ENCODE peak calls at places on chromosomes 13 and 19, in five cellular contexts. L, H, Z, Y and X are unnamed samples.

GRCh38 chr13:27965740-27966640 is 3.1 kb downstream of the CDX2 start:
- DNase-seq in Y (no peak), Z (no peak), H (no peak), L (no peak), X (no peak)

GRCh38 chr13:39892731-39893293 is 237.3 kb downstream of the COG6 start:
- DNase-seq in H (no peak), Y (peak; percentile 32), L (no peak), Z (no peak), X (no peak)

GRCh38 chr19:42095814-42096230 is 19.9 kb downstream of the ZNF574 start:
- DNase-seq in H (peak; percentile 23), Z (no peak), Y (no peak), L (no peak), X (no peak)

GRCh38 chr13:29503041-29503837 is 92.2 kb downstream of the SLC7A1 start:
- DNase-seq in Y (no peak), H (no peak), L (no peak), Z (peak; percentile 30), X (peak; percentile 78)

GRCh38 chr19:1942934-1943555 is 2.1 kb downstream of the CSNK1G2 start:
- DNase-seq in L (no peak), H (no peak), Y (no peak), Z (no peak), X (no peak)

GRCh38 chr13:48750588-48751383 is 97.1 kb downstream of the CYSLTR2 start:
- DNase-seq in H (no peak), Z (peak; percentile 63), L (no peak), Y (peak; percentile 66), X (no peak)

GRCh38 chr13:79802389-79803140 is 321.6 kb downstream of the NDFIP2 start:
- DNase-seq in Y (no peak), H (no peak), Z (no peak), L (no peak), X (no peak)

GRCh38 chr13:43348397-43348796 is 325.0 kb downstream of the DNAJC15 start:
- DNase-seq in Z (no peak), L (no peak), Y (no peak), H (no peak), X (no peak)

GRCh38 chr13:28337196-28338045 is 157.5 kb downstream of the FLT1 start:
- DNase-seq in L (no peak), H (no peak), Z (peak; percentile 74), Y (no peak), X (no peak)

GRCh38 chr19:53813996-53814395 is 10.1 kb downstream of the NLRP12 start:
- DNase-seq in L (no peak), Y (no peak), Z (no peak), H (no peak), X (no peak)

GRCh38 chr13:67123165-67123564 is 107.0 kb downstream of the PCDH9 start:
- DNase-seq in Z (no peak), Y (no peak), L (no peak), H (no peak), X (no peak)

GRCh38 chr19:49458567-49458903 is 5.5 kb downstream of the ALDH16A1 start:
- DNase-seq in L (no peak), Z (no peak), Y (no peak), H (no peak), X (no peak)

GRCh38 chr13:36352350-36352749 is 6.2 kb upstream of the SPART start:
- DNase-seq in L (no peak), H (no peak), Z (no peak), Y (no peak), X (no peak)

GRCh38 chr19:11142528-11143171 is 12.9 kb downstream of the SPC24 start:
- DNase-seq in H (no peak), L (no peak), Y (peak; percentile 90), Z (peak; percentile 96), X (peak; percentile 92)

GRCh38 chr13:109610517-109610916 is 175.9 kb downstream of the IRS2 start:
- DNase-seq in H (peak; percentile 39), Z (peak; percentile 7), L (peak; percentile 11), Y (peak; percentile 36), X (peak; percentile 5)

GRCh38 chr19:11038511-11038910 is 50.8 kb upstream of the LDLR start:
- DNase-seq in Y (no peak), H (no peak), L (no peak), Z (no peak), X (no peak)

GRCh38 chr13:23950736-23951510 is 53.6 kb upstream of the C1QTNF9B start:
- DNase-seq in Z (no peak), Y (no peak), L (no peak), H (no peak), X (no peak)

GRCh38 chr13:48976677-48977625 is 1.2 kb downstream of the FNDC3A start:
- DNase-seq in Y (no peak), H (no peak), Z (peak; percentile 44), L (no peak), X (peak; percentile 95)

GRCh38 chr13:74290324-74290773 is 156.1 kb upstream of the KLF12 start:
- DNase-seq in Z (peak; percentile 77), L (peak; percentile 23), Y (no peak), H (peak; percentile 26), X (peak; percentile 90)

GRCh38 chr19:11480081-11480926 is 542 bp downstream of the ELAVL3 start:
- DNase-seq in Z (no peak), H (no peak), Y (no peak), L (no peak), X (peak; percentile 54)

GRCh38 chr13:33582121-33582520 is 235.8 kb upstream of the RFC3 start:
- DNase-seq in L (no peak), H (no peak), Z (peak; percentile 37), Y (no peak), X (no peak)

GRCh38 chr13:80742027-80742426 is 401.1 kb upstream of the SPRY2 start:
- DNase-seq in Y (no peak), H (no peak), L (no peak), Z (peak; percentile 34), X (peak; percentile 33)

GRCh38 chr13:61148691-61149332 is 266.8 kb downstream of the PCDH20 start:
- DNase-seq in H (no peak), L (no peak), Z (no peak), Y (no peak), X (no peak)

GRCh38 chr13:111382877-111383276 is 62.4 kb downstream of the TEX29 start:
- DNase-seq in L (no peak), H (no peak), Y (no peak), Z (no peak), X (no peak)

GRCh38 chr19:2166741-2167738 is 3.3 kb downstream of the DOT1L start:
- DNase-seq in Z (peak; percentile 73), L (no peak), H (no peak), Y (peak; percentile 86), X (no peak)

GRCh38 chr13:45120967-45121366 is 657 bp downstream of the GTF2F2 start:
- DNase-seq in Z (no peak), L (no peak), H (no peak), Y (no peak), X (no peak)

GRCh38 chr19:4910594-4911273 is 1.4 kb downstream of the UHRF1 start:
- DNase-seq in L (no peak), Y (no peak), H (no peak), Z (peak; percentile 46), X (peak; percentile 52)

GRCh38 chr13:42279986-42280385 is 8.0 kb downstream of the AKAP11 start:
- DNase-seq in L (no peak), Y (no peak), Z (no peak), H (no peak), X (no peak)

GRCh38 chr13:40401911-40402776 is 264.3 kb downstream of the FOXO1 start:
- DNase-seq in Y (peak; percentile 98), L (no peak), H (peak; percentile 67), Z (peak; percentile 99), X (peak; percentile 84)

GRCh38 chr19:15181394-15181793 is 19.4 kb downstream of the NOTCH3 start:
- DNase-seq in Y (no peak), L (no peak), Z (no peak), H (no peak), X (peak; percentile 93)

GRCh38 chr19:5354403-5354802 is 13.8 kb upstream of the PTPRS start:
- DNase-seq in H (no peak), Y (no peak), L (no peak), Z (no peak), X (no peak)

GRCh38 chr19:15113245-15114152 is 6.3 kb downstream of the SYDE1 start:
- DNase-seq in H (no peak), Y (no peak), L (no peak), Z (no peak), X (no peak)

GRCh38 chr19:45952691-45953505 is 20.8 kb downstream of the NOVA2 start:
- DNase-seq in Y (no peak), H (peak; percentile 36), Z (peak; percentile 51), L (no peak), X (peak; percentile 83)

GRCh38 chr13:53201454-53202225 is 173.0 kb downstream of the OLFM4 start:
- DNase-seq in H (no peak), Z (no peak), Y (no peak), L (no peak), X (peak; percentile 88)

GRCh38 chr13:110125157-110125556 is 181.8 kb downstream of the COL4A1 start:
- DNase-seq in Z (no peak), L (no peak), H (no peak), Y (no peak), X (peak; percentile 2)

GRCh38 chr13:33554919-33555791 is 262.8 kb upstream of the RFC3 start:
- DNase-seq in Y (no peak), L (no peak), Z (peak; percentile 24), H (no peak), X (no peak)

GRCh38 chr13:85700909-85701308 is 98.3 kb downstream of the SLITRK6 start:
- DNase-seq in Y (no peak), H (no peak), L (no peak), Z (no peak), X (no peak)

GRCh38 chr13:101397742-101398141 is 18.6 kb downstream of the NALCN start:
- DNase-seq in Z (peak; percentile 70), L (no peak), H (no peak), Y (no peak), X (peak; percentile 0)

GRCh38 chr13:40666905-40667621 is 622 bp upstream of the FOXO1 start:
- DNase-seq in Z (no peak), L (peak; percentile 17), Y (peak; percentile 65), H (peak; percentile 49), X (peak; percentile 78)

GRCh38 chr19:18894254-18895037 is 1.5 kb downstream of the CERS1 start:
- DNase-seq in Z (peak; percentile 55), H (no peak), Y (no peak), L (no peak), X (peak; percentile 69)